ENCODE peak calls at places on chromosomes 3 and 15, in six cellular contexts. One of them, this sample, is unnamed.

GRCh38 chr3:30646181-30646876 is 39.9 kb downstream of the TGFBR2 start:
- DNase-seq in uterus: no peak
- DNase-seq in endothelial cell of umbilical vein: no peak
- DNase-seq in GM12864: no peak
- DNase-seq in astrocyte of the spinal cord: no peak
- DNase-seq in RWPE1: no peak
- DNase-seq in this sample: peak; percentile 43

GRCh38 chr3:160330690-160331089 is 68.3 kb downstream of the IFT80 start:
- DNase-seq in uterus: no peak
- DNase-seq in astrocyte of the spinal cord: no peak
- DNase-seq in endothelial cell of umbilical vein: no peak
- DNase-seq in RWPE1: no peak
- DNase-seq in GM12864: no peak
- DNase-seq in this sample: no peak

GRCh38 chr3:115068799-115069198 is 78.3 kb downstream of the ZBTB20 start:
- DNase-seq in GM12864: no peak
- DNase-seq in RWPE1: no peak
- DNase-seq in uterus: no peak
- DNase-seq in astrocyte of the spinal cord: no peak
- DNase-seq in endothelial cell of umbilical vein: peak; percentile 59
- DNase-seq in this sample: no peak

GRCh38 chr3:105619651-105620050 is 249.2 kb downstream of the CBLB start:
- DNase-seq in RWPE1: no peak
- DNase-seq in endothelial cell of umbilical vein: no peak
- DNase-seq in uterus: no peak
- DNase-seq in GM12864: no peak
- DNase-seq in astrocyte of the spinal cord: no peak
- DNase-seq in this sample: no peak

GRCh38 chr3:147424325-147424910 is 15.3 kb downstream of the ZIC1 start:
- DNase-seq in astrocyte of the spinal cord: peak; percentile 93
- DNase-seq in endothelial cell of umbilical vein: no peak
- DNase-seq in RWPE1: no peak
- DNase-seq in uterus: no peak
- DNase-seq in GM12864: no peak
- DNase-seq in this sample: no peak

GRCh38 chr3:34212671-34213070 is 414.2 kb downstream of the PDCD6IP start:
- DNase-seq in uterus: no peak
- DNase-seq in RWPE1: no peak
- DNase-seq in GM12864: no peak
- DNase-seq in endothelial cell of umbilical vein: peak; percentile 42
- DNase-seq in astrocyte of the spinal cord: peak; percentile 69
- DNase-seq in this sample: no peak

GRCh38 chr3:174270841-174271240 is 588.3 kb upstream of the NAALADL2 start:
- DNase-seq in uterus: no peak
- DNase-seq in RWPE1: no peak
- DNase-seq in astrocyte of the spinal cord: peak; percentile 75
- DNase-seq in GM12864: no peak
- DNase-seq in endothelial cell of umbilical vein: no peak
- DNase-seq in this sample: no peak

GRCh38 chr3:16987141-16987540 is 102.4 kb downstream of the PLCL2 start:
- DNase-seq in GM12864: no peak
- DNase-seq in uterus: no peak
- DNase-seq in RWPE1: no peak
- DNase-seq in astrocyte of the spinal cord: no peak
- DNase-seq in endothelial cell of umbilical vein: no peak
- DNase-seq in this sample: no peak

GRCh38 chr15:88804257-88804656 is 1.0 kb downstream of the ACAN start:
- DNase-seq in GM12864: no peak
- DNase-seq in RWPE1: no peak
- DNase-seq in astrocyte of the spinal cord: no peak
- DNase-seq in uterus: no peak
- DNase-seq in endothelial cell of umbilical vein: no peak
- DNase-seq in this sample: no peak

GRCh38 chr3:114128826-114129225 is 50.0 kb downstream of the DRD3 start:
- DNase-seq in astrocyte of the spinal cord: no peak
- DNase-seq in endothelial cell of umbilical vein: no peak
- DNase-seq in GM12864: no peak
- DNase-seq in uterus: no peak
- DNase-seq in RWPE1: no peak
- DNase-seq in this sample: no peak

GRCh38 chr3:9214599-9214998 is 34.8 kb downstream of the SRGAP3 start:
- DNase-seq in uterus: no peak
- DNase-seq in endothelial cell of umbilical vein: no peak
- DNase-seq in RWPE1: peak; percentile 52
- DNase-seq in astrocyte of the spinal cord: peak; percentile 76
- DNase-seq in GM12864: no peak
- DNase-seq in this sample: no peak

GRCh38 chr15:67300266-67300914 is 45.8 kb downstream of the IQCH start:
- DNase-seq in GM12864: no peak
- DNase-seq in endothelial cell of umbilical vein: no peak
- DNase-seq in RWPE1: no peak
- DNase-seq in uterus: no peak
- DNase-seq in astrocyte of the spinal cord: no peak
- DNase-seq in this sample: no peak

GRCh38 chr3:61452536-61452991 is 108.8 kb upstream of the PTPRG start:
- DNase-seq in astrocyte of the spinal cord: no peak
- DNase-seq in GM12864: no peak
- DNase-seq in uterus: no peak
- DNase-seq in RWPE1: peak; percentile 13
- DNase-seq in endothelial cell of umbilical vein: no peak
- DNase-seq in this sample: no peak

GRCh38 chr15:48406240-48406891 is 75.1 kb downstream of the DUT start:
- DNase-seq in RWPE1: no peak
- DNase-seq in endothelial cell of umbilical vein: no peak
- DNase-seq in astrocyte of the spinal cord: no peak
- DNase-seq in uterus: no peak
- DNase-seq in GM12864: no peak
- DNase-seq in this sample: no peak

GRCh38 chr3:136929984-136930671 is 27.7 kb upstream of the IL20RB start:
- DNase-seq in astrocyte of the spinal cord: peak; percentile 15
- DNase-seq in RWPE1: peak; percentile 37
- DNase-seq in endothelial cell of umbilical vein: no peak
- DNase-seq in GM12864: no peak
- DNase-seq in uterus: peak; percentile 49
- DNase-seq in this sample: no peak

GRCh38 chr15:66138096-66138783 is 115.3 kb downstream of the MEGF11 start:
- DNase-seq in uterus: peak; percentile 16
- DNase-seq in GM12864: no peak
- DNase-seq in RWPE1: no peak
- DNase-seq in endothelial cell of umbilical vein: no peak
- DNase-seq in astrocyte of the spinal cord: no peak
- DNase-seq in this sample: no peak

GRCh38 chr15:92112180-92112579 is 258.7 kb downstream of the SLCO3A1 start:
- DNase-seq in GM12864: no peak
- DNase-seq in RWPE1: no peak
- DNase-seq in uterus: no peak
- DNase-seq in endothelial cell of umbilical vein: no peak
- DNase-seq in astrocyte of the spinal cord: peak; percentile 22
- DNase-seq in this sample: no peak

GRCh38 chr3:103085465-103085864 is 650.6 kb downstream of the ZPLD1 start:
- DNase-seq in RWPE1: no peak
- DNase-seq in astrocyte of the spinal cord: no peak
- DNase-seq in GM12864: no peak
- DNase-seq in endothelial cell of umbilical vein: no peak
- DNase-seq in uterus: no peak
- DNase-seq in this sample: no peak

GRCh38 chr3:50304601-50305000 is 1.2 kb upstream of the HYAL1 start:
- DNase-seq in endothelial cell of umbilical vein: no peak
- DNase-seq in uterus: no peak
- DNase-seq in GM12864: no peak
- DNase-seq in astrocyte of the spinal cord: peak; percentile 37
- DNase-seq in RWPE1: no peak
- DNase-seq in this sample: no peak

GRCh38 chr3:141233457-141234161 is 2.0 kb downstream of the PXYLP1 start:
- DNase-seq in uterus: peak; percentile 22
- DNase-seq in endothelial cell of umbilical vein: no peak
- DNase-seq in RWPE1: no peak
- DNase-seq in GM12864: no peak
- DNase-seq in astrocyte of the spinal cord: no peak
- DNase-seq in this sample: no peak

GRCh38 chr3:50617096-50617791 is at the start of gene MAPKAPK3:
- DNase-seq in GM12864: no peak
- DNase-seq in RWPE1: no peak
- DNase-seq in uterus: peak; percentile 62
- DNase-seq in endothelial cell of umbilical vein: peak; percentile 27
- DNase-seq in astrocyte of the spinal cord: no peak
- DNase-seq in this sample: no peak

GRCh38 chr15:31977812-31978662 is 52.3 kb upstream of the CHRNA7 start:
- DNase-seq in astrocyte of the spinal cord: peak; percentile 23
- DNase-seq in GM12864: no peak
- DNase-seq in uterus: no peak
- DNase-seq in endothelial cell of umbilical vein: peak; percentile 26
- DNase-seq in RWPE1: peak; percentile 53
- DNase-seq in this sample: no peak

GRCh38 chr3:111331912-111332311 is 210.1 kb upstream of the CD96 start:
- DNase-seq in uterus: no peak
- DNase-seq in RWPE1: no peak
- DNase-seq in GM12864: no peak
- DNase-seq in endothelial cell of umbilical vein: no peak
- DNase-seq in astrocyte of the spinal cord: no peak
- DNase-seq in this sample: no peak

GRCh38 chr3:12286927-12287726 is 1.7 kb upstream of the PPARG start:
- DNase-seq in astrocyte of the spinal cord: no peak
- DNase-seq in endothelial cell of umbilical vein: no peak
- DNase-seq in RWPE1: no peak
- DNase-seq in GM12864: no peak
- DNase-seq in uterus: peak; percentile 48
- DNase-seq in this sample: no peak
- TF ChIP-seq CTCF in astrocyte of the spinal cord: peak; percentile 31
- TF ChIP-seq CTCF in endothelial cell of umbilical vein: no peak
- TF ChIP-seq CTCF in RWPE1: peak; percentile 20
- TF ChIP-seq CTCF in GM12864: no peak
- TF ChIP-seq CTCF in uterus: no peak
- TF ChIP-seq CTCF in this sample: no peak

GRCh38 chr3:129440648-129441190 is 695 bp downstream of the IFT122 start:
- DNase-seq in endothelial cell of umbilical vein: peak; percentile 58
- DNase-seq in uterus: no peak
- DNase-seq in astrocyte of the spinal cord: no peak
- DNase-seq in RWPE1: peak; percentile 27
- DNase-seq in GM12864: no peak
- DNase-seq in this sample: no peak

GRCh38 chr3:129441215-129441614 is 1.2 kb downstream of the IFT122 start:
- DNase-seq in uterus: no peak
- DNase-seq in astrocyte of the spinal cord: no peak
- DNase-seq in endothelial cell of umbilical vein: no peak
- DNase-seq in RWPE1: peak; percentile 10
- DNase-seq in GM12864: no peak
- DNase-seq in this sample: no peak

GRCh38 chr3:129442947-129443346 is 2.9 kb downstream of the IFT122 start:
- DNase-seq in astrocyte of the spinal cord: no peak
- DNase-seq in GM12864: no peak
- DNase-seq in endothelial cell of umbilical vein: no peak
- DNase-seq in uterus: no peak
- DNase-seq in RWPE1: no peak
- DNase-seq in this sample: no peak

GRCh38 chr3:129442486-129442885 is 2.5 kb downstream of the IFT122 start:
- DNase-seq in uterus: no peak
- DNase-seq in RWPE1: no peak
- DNase-seq in GM12864: no peak
- DNase-seq in endothelial cell of umbilical vein: peak; percentile 33
- DNase-seq in astrocyte of the spinal cord: no peak
- DNase-seq in this sample: no peak

DNA sequence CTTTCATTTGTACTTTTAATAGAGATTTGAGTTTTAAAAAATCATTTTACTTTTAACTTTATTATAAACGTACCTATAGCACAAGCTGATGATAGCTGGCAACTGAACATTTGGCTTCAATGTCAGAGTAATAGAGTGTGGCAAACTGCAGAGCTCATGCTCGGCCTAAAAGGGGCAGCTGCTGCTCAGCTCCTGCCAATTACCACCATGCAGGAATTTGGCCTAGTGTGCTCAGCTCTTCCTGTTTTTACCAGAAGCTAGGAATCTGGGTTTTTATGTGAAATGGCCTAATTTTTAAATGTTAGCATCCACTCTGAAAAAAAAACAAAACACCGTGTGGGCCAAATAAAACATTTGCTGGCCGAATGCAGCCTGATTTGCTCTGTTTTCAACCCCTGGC is 1.8 kb downstream of the IFT122 start:
- DNase-seq in uterus: no peak
- DNase-seq in endothelial cell of umbilical vein: peak; percentile 90
- DNase-seq in GM12864: no peak
- DNase-seq in astrocyte of the spinal cord: peak; percentile 53
- DNase-seq in RWPE1: no peak
- DNase-seq in this sample: no peak
- TF ChIP-seq CTCF in uterus: no peak
- TF ChIP-seq CTCF in endothelial cell of umbilical vein: no peak
- TF ChIP-seq CTCF in GM12864: no peak
- TF ChIP-seq CTCF in astrocyte of the spinal cord: no peak
- TF ChIP-seq CTCF in RWPE1: no peak
- TF ChIP-seq CTCF in this sample: no peak

GRCh38 chr3:37099469-37099868 is 74.9 kb downstream of the LRRFIP2 start:
- DNase-seq in astrocyte of the spinal cord: no peak
- DNase-seq in endothelial cell of umbilical vein: no peak
- DNase-seq in uterus: no peak
- DNase-seq in RWPE1: no peak
- DNase-seq in GM12864: no peak
- DNase-seq in this sample: no peak
- TF ChIP-seq CTCF in astrocyte of the spinal cord: no peak
- TF ChIP-seq CTCF in endothelial cell of umbilical vein: no peak
- TF ChIP-seq CTCF in uterus: no peak
- TF ChIP-seq CTCF in RWPE1: no peak
- TF ChIP-seq CTCF in GM12864: no peak
- TF ChIP-seq CTCF in this sample: no peak

GRCh38 chr3:131658115-131658514 is 155.3 kb upstream of the MRPL3 start:
- DNase-seq in RWPE1: no peak
- DNase-seq in GM12864: no peak
- DNase-seq in endothelial cell of umbilical vein: no peak
- DNase-seq in astrocyte of the spinal cord: no peak
- DNase-seq in uterus: no peak
- DNase-seq in this sample: no peak
- TF ChIP-seq CTCF in RWPE1: no peak
- TF ChIP-seq CTCF in GM12864: peak; percentile 21
- TF ChIP-seq CTCF in endothelial cell of umbilical vein: no peak
- TF ChIP-seq CTCF in astrocyte of the spinal cord: peak; percentile 2
- TF ChIP-seq CTCF in uterus: no peak
- TF ChIP-seq CTCF in this sample: no peak

GRCh38 chr3:46447535-46447934 is 17.2 kb downstream of the LTF start:
- DNase-seq in GM12864: no peak
- DNase-seq in RWPE1: no peak
- DNase-seq in astrocyte of the spinal cord: no peak
- DNase-seq in endothelial cell of umbilical vein: no peak
- DNase-seq in uterus: no peak
- DNase-seq in this sample: no peak

GRCh38 chr3:46440531-46441294 is 24.0 kb downstream of the LTF start:
- DNase-seq in uterus: no peak
- DNase-seq in endothelial cell of umbilical vein: no peak
- DNase-seq in GM12864: peak; percentile 59
- DNase-seq in RWPE1: no peak
- DNase-seq in astrocyte of the spinal cord: no peak
- DNase-seq in this sample: peak; percentile 55

GRCh38 chr3:46448721-46449120 is 16.0 kb downstream of the LTF start:
- DNase-seq in endothelial cell of umbilical vein: no peak
- DNase-seq in uterus: no peak
- DNase-seq in GM12864: no peak
- DNase-seq in RWPE1: no peak
- DNase-seq in astrocyte of the spinal cord: no peak
- DNase-seq in this sample: no peak

GRCh38 chr3:46438831-46439230 is 25.9 kb downstream of the LTF start:
- DNase-seq in astrocyte of the spinal cord: no peak
- DNase-seq in endothelial cell of umbilical vein: no peak
- DNase-seq in GM12864: no peak
- DNase-seq in RWPE1: no peak
- DNase-seq in uterus: no peak
- DNase-seq in this sample: no peak

GRCh38 chr3:46442591-46443530 is 21.8 kb downstream of the LTF start:
- DNase-seq in uterus: no peak
- DNase-seq in GM12864: no peak
- DNase-seq in endothelial cell of umbilical vein: no peak
- DNase-seq in astrocyte of the spinal cord: peak; percentile 44
- DNase-seq in RWPE1: peak; percentile 37
- DNase-seq in this sample: peak; percentile 54
- TF ChIP-seq CTCF in uterus: peak; percentile 44
- TF ChIP-seq CTCF in GM12864: no peak
- TF ChIP-seq CTCF in endothelial cell of umbilical vein: peak; percentile 10
- TF ChIP-seq CTCF in astrocyte of the spinal cord: peak; percentile 59
- TF ChIP-seq CTCF in RWPE1: peak; percentile 68
- TF ChIP-seq CTCF in this sample: peak; percentile 88